ENCODE peak calls at places on chromosomes 3 and 15, in eight cellular contexts. F is effector memory CD8-positive, alpha-beta T cell; O is non-pigmented ciliary epithelial cell; S is NCI-H345; C is sigmoid colon; T is Peyer's patch; L is AG04450; Z is GM20000. X is an unnamed sample.

GRCh38 chr3:148147896-148148295 is 549.8 kb upstream of the AGTR1 start:
- DNase-seq in F (no peak), O (no peak), S (no peak), C (no peak), T (no peak), L (no peak), Z (no peak), X (no peak)

GRCh38 chr3:194877311-194878119 is 191.8 kb downstream of the FAM43A start:
- DNase-seq in F (no peak), O (no peak), S (no peak), C (no peak), T (no peak), L (no peak), Z (no peak), X (no peak)

GRCh38 chr15:55518641-55519040 is 10.6 kb upstream of the DNAAF4 start:
- DNase-seq in F (no peak), O (no peak), S (no peak), C (no peak), T (no peak), L (no peak), Z (no peak), X (no peak)

GRCh38 chr3:157154563-157155333 is 5.2 kb downstream of the CCNL1 start:
- DNase-seq in F (no peak), O (no peak), S (no peak), C (no peak), T (no peak), L (no peak), Z (no peak), X (no peak)

GRCh38 chr15:100919481-100920405 is 586 bp downstream of the LRRK1 start:
- DNase-seq in F (no peak), O (no peak), S (no peak), C (no peak), T (peak; percentile 62), L (no peak), Z (peak; percentile 69), X (no peak)

GRCh38 chr15:45179221-45179985 is 8.4 kb downstream of the SHF start:
- DNase-seq in F (peak; percentile 31), O (no peak), S (no peak), C (no peak), T (peak; percentile 85), L (no peak), Z (peak; percentile 56), X (no peak)

GRCh38 chr15:58258501-58259274 is 120.5 kb downstream of the AQP9 start:
- DNase-seq in F (no peak), O (no peak), S (no peak), C (no peak), T (no peak), L (no peak), Z (no peak), X (no peak)

GRCh38 chr15:25733036-25733855 is 129.9 kb downstream of the ATP10A start:
- DNase-seq in F (no peak), O (no peak), S (no peak), C (peak; percentile 38), T (no peak), L (no peak), Z (no peak), X (peak; percentile 31)

GRCh38 chr3:10553586-10554235 is 48.3 kb upstream of the ATP2B2 start:
- DNase-seq in F (no peak), O (no peak), S (peak; percentile 5), C (peak; percentile 38), T (no peak), L (no peak), Z (no peak), X (peak; percentile 50)

GRCh38 chr3:20141841-20142240 is 44.2 kb downstream of the SGO1 start:
- DNase-seq in F (no peak), O (no peak), S (peak; percentile 12), C (peak; percentile 89), T (no peak), L (no peak), Z (no peak), X (no peak)

GRCh38 chr3:111747490-111747889 is 111.6 kb upstream of the PHLDB2 start:
- DNase-seq in F (no peak), O (no peak), S (no peak), C (no peak), T (no peak), L (no peak), Z (no peak), X (no peak)

GRCh38 chr3:56467108-56467507 is 1.2 kb downstream of the ERC2 start:
- DNase-seq in F (no peak), O (peak; percentile 70), S (peak; percentile 96), C (no peak), T (peak; percentile 53), L (no peak), Z (peak; percentile 35), X (no peak)

GRCh38 chr3:29850641-29851040 is 569.8 kb downstream of the RBMS3 start:
- DNase-seq in F (no peak), O (no peak), S (no peak), C (no peak), T (no peak), L (no peak), Z (no peak), X (no peak)

X was measured in cardiac septum.